ENCODE peak calls at places on chromosomes 5 and 9, in ten cellular contexts. F is GM23338, J is uterus, W is brain microvascular endothelial cell, E is RWPE1, S is stomach, D is A673, X is HL-60, B is ovary, H is tibial artery. U is an unnamed sample.

GRCh38 chr5:160359816-160360215 is 10.6 kb downstream of the C1QTNF2 start:
- DNase-seq in X (no peak), B (no peak), W (no peak), E (no peak), D (no peak), F (peak), J (no peak), S (peak), H (peak), U (no peak)

GRCh38 chr5:134371834-134372340 is 518 bp downstream of the UBE2B start:
- DNase-seq in W (peak), J (peak), D (peak), H (peak), B (peak), S (peak), E (peak), F (peak), X (no peak), U (no peak)

GRCh38 chr5:97764700-97765099 is 581.7 kb upstream of the RIOK2 start:
- DNase-seq in J (no peak), H (no peak), S (no peak), X (no peak), W (peak), D (no peak), E (peak), F (no peak), B (no peak), U (peak)

GRCh38 chr9:108894225-108894997 is 32.3 kb downstream of the ACTL7A start:
- DNase-seq in B (no peak), D (no peak), J (no peak), S (no peak), F (no peak), H (no peak), W (no peak), X (no peak), E (no peak), U (no peak)

GRCh38 chr9:135083831-135084230 is 3.6 kb upstream of the OLFM1 start:
- DNase-seq in X (no peak), H (no peak), W (no peak), S (peak), J (no peak), E (no peak), F (no peak), D (no peak), B (no peak), U (no peak)

GRCh38 chr9:89878687-89879086 is 273.9 kb downstream of the GADD45G start:
- DNase-seq in D (no peak), H (peak), E (no peak), J (peak), X (no peak), F (no peak), B (no peak), S (peak), W (peak), U (no peak)

GRCh38 chr9:133403766-133404439 is 13.9 kb downstream of the REXO4 start:
- DNase-seq in S (peak), H (no peak), X (no peak), W (no peak), F (peak), J (no peak), D (peak), B (no peak), E (peak), U (peak)

GRCh38 chr9:83920469-83920941 is 727 bp downstream of the KIF27 start:
- DNase-seq in J (peak), F (peak), S (peak), E (no peak), X (no peak), B (no peak), D (no peak), H (no peak), W (no peak), U (peak)

GRCh38 chr9:2082802-2083201 is 67.7 kb downstream of the SMARCA2 start:
- DNase-seq in E (no peak), W (no peak), B (no peak), H (no peak), X (no peak), F (no peak), S (no peak), D (no peak), J (no peak), U (no peak)

GRCh38 chr9:137439158-137439714 is 1.9 kb downstream of the ENTPD8 start:
- DNase-seq in B (peak), E (no peak), W (no peak), D (no peak), X (no peak), S (no peak), F (no peak), H (no peak), J (no peak), U (no peak)

GRCh38 chr5:159515909-159516415 is 185.7 kb upstream of the IL12B start:
- DNase-seq in S (peak), B (peak), J (peak), W (peak), E (peak), F (peak), X (peak), D (peak), H (peak), U (no peak)

GRCh38 chr9:133153227-133154096 is 10.3 kb downstream of the GBGT1 start:
- DNase-seq in H (no peak), J (no peak), B (no peak), W (no peak), D (no peak), X (no peak), F (no peak), E (no peak), S (no peak), U (no peak)

GRCh38 chr5:77168884-77169254 is 41.6 kb upstream of the PDE8B start:
- DNase-seq in D (peak), F (no peak), S (peak), E (no peak), X (no peak), H (no peak), B (no peak), W (peak), J (no peak), U (no peak)

GRCh38 chr9:92010705-92011536 is 60.9 kb upstream of the ROR2 start:
- DNase-seq in B (no peak), X (peak), H (no peak), J (no peak), W (no peak), F (peak), D (no peak), E (no peak), S (no peak), U (no peak)

GRCh38 chr5:133128066-133128465 is 76.3 kb downstream of the HSPA4 start:
- DNase-seq in S (no peak), J (no peak), D (no peak), X (no peak), H (no peak), W (no peak), E (no peak), F (no peak), B (no peak), U (no peak)

GRCh38 chr9:137500666-137501397 is 41.7 kb upstream of the NSMF start:
- DNase-seq in X (no peak), D (no peak), J (no peak), H (no peak), W (no peak), F (no peak), B (no peak), S (no peak), E (no peak), U (no peak)

GRCh38 chr9:120186276-120186675 is 393.7 kb downstream of the CDK5RAP2 start:
- DNase-seq in X (no peak), W (no peak), F (no peak), E (no peak), D (no peak), J (no peak), H (no peak), S (no peak), B (no peak), U (no peak)

GRCh38 chr9:81984911-81985310 is 3.7 kb upstream of the SPATA31D1 start:
- DNase-seq in F (peak), E (no peak), D (no peak), S (no peak), J (no peak), B (no peak), W (no peak), X (no peak), H (no peak), U (no peak)

GRCh38 chr9:110509787-110510186 is 69.8 kb downstream of the SVEP1 start:
- DNase-seq in S (no peak), E (no peak), W (no peak), F (no peak), J (no peak), B (no peak), X (no peak), H (no peak), D (no peak), U (no peak)

GRCh38 chr9:136949239-136949816 is 2.7 kb upstream of the LCN12 start:
- DNase-seq in H (no peak), D (no peak), E (no peak), J (no peak), X (no peak), B (no peak), S (no peak), F (peak), W (no peak), U (no peak)

GRCh38 chr5:137036630-137037029 is 462.5 kb downstream of the SPOCK1 start:
- DNase-seq in W (no peak), D (no peak), S (no peak), E (no peak), F (peak), B (no peak), H (no peak), X (no peak), J (no peak), U (no peak)

GRCh38 chr5:103772248-103772647 is 209.7 kb upstream of the NUDT12 start:
- DNase-seq in E (no peak), H (no peak), F (no peak), X (no peak), J (no peak), D (no peak), S (no peak), W (no peak), B (no peak), U (no peak)
- H3K27ac ChIP-seq in E (no peak), H (no peak), F (no peak), X (no peak), J (no peak), D (no peak), S (no peak), W (no peak), B (no peak), U (no peak)

DNA sequence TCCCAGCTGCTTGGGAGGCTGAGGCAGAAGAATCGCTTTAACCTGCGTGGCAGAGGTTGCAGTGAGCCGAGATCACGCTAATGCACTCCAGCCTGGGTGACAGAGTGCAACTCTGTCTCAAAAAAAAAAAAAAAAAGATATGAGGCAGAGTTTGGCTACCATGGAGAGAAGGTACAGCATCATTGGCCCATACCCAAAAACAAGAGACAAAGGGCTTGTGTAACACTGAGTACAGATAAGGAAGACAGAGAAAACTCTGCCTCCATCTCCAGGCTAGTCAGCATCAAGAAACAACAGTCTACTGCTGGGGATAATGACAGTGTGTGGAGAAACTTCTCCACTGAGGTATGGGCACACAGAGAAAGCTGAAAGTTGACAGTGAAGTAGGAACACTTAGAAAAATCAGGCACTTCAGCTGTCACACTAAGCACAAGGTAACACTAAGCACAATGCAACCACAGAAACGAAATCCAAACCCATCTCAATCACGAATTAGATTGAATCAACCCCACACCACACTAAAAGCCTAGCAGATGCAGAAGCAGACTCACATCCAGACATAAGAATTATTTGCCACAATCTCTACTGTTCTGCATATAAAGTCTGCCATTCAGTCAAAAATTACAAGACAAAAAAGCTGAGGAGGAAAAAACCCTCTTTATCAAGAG is 10.5 kb downstream of the PJA2 start:
- DNase-seq in F (no peak), W (peak), B (no peak), D (no peak), S (no peak), H (no peak), E (no peak), X (no peak), J (no peak), U (no peak)
- TF ChIP-seq CTCF in F (no peak), W (no peak), B (no peak), D (no peak), S (no peak), H (no peak), E (no peak), X (no peak), J (no peak), U (no peak)

GRCh38 chr5:172760136-172760535 is 10.9 kb downstream of the DUSP1 start:
- DNase-seq in W (no peak), H (no peak), X (no peak), B (no peak), F (no peak), E (no peak), D (no peak), J (no peak), S (no peak), U (no peak)

GRCh38 chr5:172757394-172758010 is 13.5 kb downstream of the DUSP1 start:
- DNase-seq in X (no peak), F (peak), J (no peak), D (peak), S (no peak), E (no peak), W (peak), H (no peak), B (no peak), U (no peak)

GRCh38 chr5:172758836-172759149 is 12.2 kb downstream of the DUSP1 start:
- DNase-seq in D (no peak), J (no peak), S (no peak), H (no peak), F (no peak), X (no peak), B (no peak), W (no peak), E (no peak), U (no peak)

GRCh38 chr5:172756764-172757393 is 14.1 kb downstream of the DUSP1 start:
- DNase-seq in B (no peak), H (no peak), F (no peak), J (no peak), D (no peak), W (no peak), X (no peak), S (no peak), E (no peak), U (no peak)

DNA sequence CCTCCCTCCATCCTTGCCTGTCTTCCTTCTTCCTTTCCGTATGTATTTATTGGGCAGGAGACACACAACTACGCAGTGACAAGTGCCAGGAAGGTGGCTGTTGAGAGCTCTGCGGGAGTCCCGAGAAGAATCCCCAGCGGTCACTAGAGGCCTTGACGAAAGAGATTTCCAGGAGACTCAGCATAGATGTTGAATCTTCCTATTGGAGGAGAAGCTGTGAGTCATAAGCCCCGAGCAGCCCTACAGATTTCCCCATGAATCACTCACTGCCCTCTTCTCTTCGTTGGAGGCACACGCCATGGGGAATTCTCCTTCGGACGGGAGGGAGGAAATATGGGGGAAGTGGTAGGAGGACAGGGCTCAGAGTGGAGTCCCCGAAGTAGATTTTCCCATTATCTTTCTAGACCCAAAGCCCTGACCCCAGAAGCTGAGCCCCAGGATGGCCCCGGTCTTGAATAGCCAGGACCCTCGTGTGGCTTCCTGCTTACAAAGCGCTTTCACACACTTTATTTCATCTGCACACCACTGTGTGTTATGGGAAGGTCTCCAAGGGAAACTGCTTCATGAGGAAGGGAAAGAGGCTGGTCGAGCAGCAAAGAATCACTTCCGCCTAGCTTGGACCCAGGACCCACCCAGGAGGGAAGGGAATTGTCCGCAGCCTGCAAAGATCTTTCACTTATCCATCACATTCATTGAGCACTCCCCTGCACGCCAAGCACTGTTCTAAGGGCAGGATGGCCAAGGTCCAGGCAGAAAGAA is 12.7 kb downstream of the DUSP1 start:
- DNase-seq in X (no peak), D (peak), W (peak), B (no peak), E (peak), H (peak), J (peak), F (peak), S (no peak), U (no peak)
- H3K27ac ChIP-seq in X (no peak), D (peak), W (peak), B (no peak), E (no peak), H (peak), J (peak), F (no peak), S (peak), U (no peak)

GRCh38 chr5:152271420-152271819 is 133.7 kb downstream of the NMUR2 start:
- DNase-seq in E (peak), H (no peak), J (no peak), W (peak), X (no peak), F (peak), D (peak), S (peak), B (peak), U (peak)
- TF ChIP-seq CTCF in E (peak), H (peak), J (no peak), W (no peak), X (no peak), F (peak), D (peak), S (no peak), B (no peak), U (peak)

U was measured in foreskin keratinocyte.